ENCODE peak calls at places on chromosomes 16 and 17, in four cellular contexts. B, F, W and T are unnamed samples.

GRCh38 chr16:78251115-78251514 is 151.7 kb downstream of the WWOX start:
- DNase-seq in B (no peak), F (no peak), W (no peak), T (no peak)

GRCh38 chr17:64781013-64781392 is 118.9 kb upstream of the SMURF2 start:
- DNase-seq in B (no peak), F (no peak), W (no peak), T (no peak)

GRCh38 chr17:3801792-3802191 is 804 bp upstream of the ITGAE start:
- DNase-seq in B (no peak), F (no peak), W (no peak), T (no peak)

GRCh38 chr16:46974352-46974751 is 878 bp upstream of the DNAJA2 start:
- DNase-seq in B (no peak), F (no peak), W (peak), T (no peak)

GRCh38 chr16:75385507-75386152 is 47.7 kb downstream of the CFDP1 start:
- DNase-seq in B (no peak), F (peak), W (no peak), T (no peak)

GRCh38 chr17:78375401-78376079 is 2.9 kb upstream of the PGS1 start:
- DNase-seq in B (no peak), F (peak), W (no peak), T (no peak)

GRCh38 chr17:16477666-16478065 is 14.3 kb downstream of the LRRC75A start:
- DNase-seq in B (no peak), F (no peak), W (no peak), T (no peak)

GRCh38 chr16:64478258-64478906 is 643.5 kb downstream of the CDH11 start:
- DNase-seq in B (no peak), F (peak), W (no peak), T (no peak)

GRCh38 chr17:5971969-5972368 is 98.2 kb upstream of the WSCD1 start:
- DNase-seq in B (no peak), F (no peak), W (no peak), T (no peak)

GRCh38 chr16:3065069-3065741 is at the start of gene IL32:
- DNase-seq in B (no peak), F (peak), W (peak), T (peak)

GRCh38 chr16:4682616-4683254 is 10.6 kb upstream of the NUDT16L1 start:
- DNase-seq in B (no peak), F (peak), W (no peak), T (no peak)

GRCh38 chr16:50295541-50296132 is 29.3 kb downstream of the ADCY7 start:
- DNase-seq in B (no peak), F (no peak), W (no peak), T (no peak)

GRCh38 chr17:45279898-45280297 is 18.0 kb upstream of the SPATA32 start:
- DNase-seq in B (no peak), F (no peak), W (no peak), T (no peak)

GRCh38 chr17:70040336-70040735 is 34.7 kb upstream of the KCNJ16 start:
- DNase-seq in B (no peak), F (peak), W (no peak), T (no peak)

GRCh38 chr16:21159281-21159951 is 942 bp downstream of the LDAF1 start:
- DNase-seq in B (no peak), F (no peak), W (peak), T (no peak)

GRCh38 chr17:81794509-81794908 is 9.4 kb upstream of the GCGR start:
- DNase-seq in B (no peak), F (no peak), W (no peak), T (no peak)

GRCh38 chr16:54355251-54355650 is 68.7 kb upstream of the IRX3 start:
- DNase-seq in B (no peak), F (peak), W (no peak), T (no peak)

GRCh38 chr17:57946798-57947358 is 8.3 kb downstream of the CUEDC1 start:
- DNase-seq in B (no peak), F (peak), W (peak), T (peak)

GRCh38 chr16:27408602-27409031 is 6.6 kb downstream of the IL21R start:
- DNase-seq in B (no peak), F (no peak), W (no peak), T (no peak)

GRCh38 chr17:17935321-17936271 is 36.6 kb downstream of the TOM1L2 start:
- DNase-seq in B (no peak), F (peak), W (no peak), T (no peak)

GRCh38 chr17:47802341-47803022 is 19.1 kb downstream of the OSBPL7 start:
- DNase-seq in B (no peak), F (peak), W (peak), T (peak)

GRCh38 chr17:76539631-76540271 is at the start of gene PRCD:
- DNase-seq in B (no peak), F (no peak), W (no peak), T (no peak)

GRCh38 chr16:76854234-76854633 is 336.8 kb upstream of the MON1B start:
- DNase-seq in B (no peak), F (no peak), W (no peak), T (no peak)

GRCh38 chr16:74601131-74601871 is 5.6 kb downstream of the GLG1 start:
- DNase-seq in B (no peak), F (no peak), W (peak), T (peak)